ENCODE peak calls at places on chromosome 20, in seven cellular contexts. S is PC-3; H is psoas muscle; I is OCI-LY7; B is GM20000; G is astrocyte; Z is CD8-positive, alpha-beta T cell. J is an unnamed sample.

GRCh38 chr20:38973546-38974120 is 11.5 kb downstream of the DHX35 start:
- DNase-seq in S (peak; percentile 40), H (no peak), I (no peak), B (no peak), G (peak; percentile 57), Z (no peak), J (no peak)

GRCh38 chr20:23132293-23132929 is 46.3 kb upstream of the CD93 start:
- DNase-seq in S (no peak), H (no peak), I (no peak), B (no peak), G (no peak), Z (no peak), J (no peak)

GRCh38 chr20:17228624-17229061 is 1.8 kb downstream of the PCSK2 start:
- DNase-seq in S (no peak), H (no peak), I (no peak), B (no peak), G (no peak), Z (no peak), J (no peak)

GRCh38 chr20:49456646-49457045 is 25.8 kb downstream of the KCNB1 start:
- DNase-seq in S (no peak), H (no peak), I (no peak), B (no peak), G (no peak), Z (no peak), J (no peak)

GRCh38 chr20:55714082-55714481 is 291.2 kb downstream of the CBLN4 start:
- DNase-seq in S (no peak), H (no peak), I (no peak), B (no peak), G (no peak), Z (no peak), J (no peak)

GRCh38 chr20:15339264-15339663 is 1001.9 kb upstream of the FLRT3 start:
- DNase-seq in S (peak; percentile 15), H (no peak), I (no peak), B (no peak), G (no peak), Z (no peak), J (no peak)

GRCh38 chr20:1124416-1124815 is 6.0 kb downstream of the PSMF1 start:
- DNase-seq in S (no peak), H (no peak), I (no peak), B (no peak), G (no peak), Z (no peak), J (no peak)

GRCh38 chr20:24389686-24390085 is 79.7 kb upstream of the SYNDIG1 start:
- DNase-seq in S (no peak), H (no peak), I (no peak), B (no peak), G (no peak), Z (peak; percentile 43), J (no peak)

GRCh38 chr20:50675671-50676376 is 15.5 kb downstream of the RIPOR3 start:
- DNase-seq in S (no peak), H (no peak), I (no peak), B (no peak), G (peak; percentile 14), Z (no peak), J (no peak)

GRCh38 chr20:1894471-1894950 is 696 bp upstream of the SIRPA start:
- DNase-seq in S (peak; percentile 62), H (peak; percentile 77), I (no peak), B (peak; percentile 75), G (peak; percentile 58), Z (no peak), J (peak; percentile 71)

GRCh38 chr20:5806457-5807263 is 56.5 kb downstream of the SHLD1 start:
- DNase-seq in S (peak; percentile 22), H (no peak), I (no peak), B (no peak), G (no peak), Z (no peak), J (no peak)
- TF ChIP-seq CTCF in S (peak; percentile 64), H (no peak), I (peak; percentile 62), B (no peak), G (peak; percentile 11), Z (no peak), J (no peak)

DNA sequence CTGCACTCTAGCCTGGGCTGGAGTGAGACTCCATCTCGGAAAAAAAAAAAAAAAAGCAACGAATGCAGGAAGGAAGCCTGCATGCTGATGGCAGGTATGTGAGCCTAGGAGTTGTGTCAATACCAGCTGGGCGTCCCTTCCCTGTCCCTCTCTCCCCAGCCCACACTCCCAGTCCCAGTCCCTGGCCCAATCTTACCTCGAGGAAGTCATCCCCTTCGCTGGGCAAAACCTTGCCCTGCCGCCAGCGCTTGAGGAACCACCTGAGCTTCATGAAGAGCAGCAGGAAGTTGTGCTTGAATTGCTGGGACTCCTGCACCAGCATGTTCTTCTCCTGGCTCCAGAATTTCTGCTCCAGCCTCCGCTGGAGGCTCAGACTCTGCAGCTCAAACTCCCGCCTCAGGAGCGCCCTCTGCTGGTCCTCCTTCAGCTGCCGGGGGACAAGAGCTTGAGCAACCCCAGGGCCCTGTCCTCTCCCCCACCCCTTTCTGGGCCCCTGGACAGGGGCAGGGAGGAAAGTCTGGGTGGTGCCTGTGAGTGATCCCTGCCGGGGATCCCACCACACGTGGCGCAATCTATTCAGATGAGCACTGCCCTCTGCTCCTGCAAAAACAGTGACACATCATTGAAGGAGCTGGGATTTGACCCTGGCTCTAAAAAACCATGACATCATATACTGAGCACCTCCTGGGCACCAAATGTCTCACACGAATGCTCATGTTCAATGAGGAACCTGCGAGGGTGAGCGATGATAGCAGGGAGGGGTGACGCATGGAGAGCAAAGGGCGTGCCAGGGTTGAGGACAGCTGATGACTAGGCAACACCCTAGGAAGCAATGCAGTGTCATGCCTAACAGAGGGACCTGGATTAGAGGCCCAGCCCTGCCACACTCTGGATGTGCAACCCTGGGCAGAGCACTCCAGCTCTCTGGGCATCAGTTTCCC is 35.0 kb upstream of the DSN1 start:
- DNase-seq in S (peak; percentile 66), H (peak; percentile 74), I (peak; percentile 65), B (peak; percentile 82), G (peak; percentile 42), Z (peak; percentile 74), J (peak; percentile 86)
- TF ChIP-seq CTCF in S (peak; percentile 95), H (peak; percentile 51), I (peak; percentile 97), B (peak; percentile 53), G (peak; percentile 60), Z (peak; percentile 79), J (peak; percentile 79)

GRCh38 chr20:45971675-45972499 is at the start of gene ZNF335:
- DNase-seq in S (peak; percentile 95), H (peak; percentile 97), I (peak; percentile 98), B (peak; percentile 99), G (peak; percentile 91), Z (peak; percentile 92), J (peak; percentile 100)
- TF ChIP-seq CTCF in S (no peak), H (peak; percentile 49), I (no peak), B (no peak), G (no peak), Z (no peak), J (peak; percentile 28)

DNA sequence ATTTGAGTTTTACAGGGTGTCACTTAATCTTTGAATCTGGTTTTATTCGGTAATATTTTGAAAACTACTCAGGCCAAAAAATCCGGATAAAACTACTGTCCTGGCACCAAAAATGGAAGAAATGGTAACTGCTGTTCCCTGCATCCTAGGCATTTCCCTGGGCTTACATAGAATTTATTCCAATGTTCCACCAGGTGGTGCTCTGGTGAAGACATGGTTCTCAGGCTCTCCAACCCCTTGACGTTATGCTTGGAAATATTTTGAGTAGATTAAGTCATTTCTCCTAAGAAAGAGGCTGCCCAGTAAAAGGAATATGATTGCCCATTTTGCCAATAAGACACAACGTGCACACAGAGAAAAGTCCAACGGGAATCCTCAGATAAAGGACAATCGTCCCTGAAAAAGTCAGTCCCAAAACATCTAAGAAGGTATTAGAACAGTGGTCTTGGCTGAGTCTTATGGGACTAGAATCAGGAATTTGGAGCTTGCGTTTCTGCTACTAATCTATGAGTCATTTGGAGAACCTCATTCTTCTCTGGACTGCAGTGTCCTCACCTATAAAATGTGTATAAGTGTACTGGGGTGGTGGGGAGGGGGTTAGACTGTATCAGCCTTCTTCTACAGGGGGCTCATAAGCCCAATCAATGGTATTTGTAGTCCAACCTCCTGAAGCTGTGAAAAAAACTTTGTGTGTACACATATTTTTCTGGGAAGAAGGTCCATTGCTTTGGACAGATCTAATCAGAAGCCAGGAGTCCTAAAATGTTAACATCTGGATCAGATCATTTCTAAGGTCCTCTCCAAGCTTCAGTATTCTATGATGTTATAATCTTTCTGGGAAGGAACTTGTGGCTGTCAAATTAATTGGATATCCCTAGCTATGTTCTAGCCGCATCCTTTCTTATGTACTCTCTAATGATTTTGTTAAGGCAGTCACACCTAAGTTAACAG is 131.0 kb upstream of the BMP2 start:
- DNase-seq in S (peak; percentile 82), H (no peak), I (peak; percentile 5), B (no peak), G (peak; percentile 58), Z (no peak), J (no peak)
- TF ChIP-seq CTCF in S (peak; percentile 86), H (peak; percentile 31), I (peak; percentile 64), B (no peak), G (peak; percentile 64), Z (no peak), J (no peak)